ENCODE peak calls at places on chromosomes 16 and 17, in eight cellular contexts. One of them, this sample, is unnamed.

GRCh38 chr17:31387438-31387837 is 4.0 kb upstream of the RAB11FIP4 start:
- DNase-seq in effector CD4-positive, alpha-beta T cell: no peak
- DNase-seq in stimulated activated CD4-positive, alpha-beta T cell treated with anti-CD3 and anti-CD28 coated beads, Interleukin-12 subunit alpha, Interleukin-12 subunit beta, amount 100 ng/mL, for 4 hours: no peak
- DNase-seq in ureter: peak
- DNase-seq in DMS153: no peak
- DNase-seq in T-helper 1 cell: no peak
- DNase-seq in gastrocnemius medialis: no peak
- DNase-seq in COR-L47: no peak
- DNase-seq in this sample: no peak

GRCh38 chr17:39152134-39152884 is 872 bp upstream of the PLXDC1 start:
- DNase-seq in effector CD4-positive, alpha-beta T cell: peak
- DNase-seq in stimulated activated CD4-positive, alpha-beta T cell treated with anti-CD3 and anti-CD28 coated beads, Interleukin-12 subunit alpha, Interleukin-12 subunit beta, amount 100 ng/mL, for 4 hours: no peak
- DNase-seq in ureter: no peak
- DNase-seq in DMS153: no peak
- DNase-seq in T-helper 1 cell: no peak
- DNase-seq in gastrocnemius medialis: no peak
- DNase-seq in COR-L47: no peak
- DNase-seq in this sample: no peak

GRCh38 chr16:70777496-70777895 is 23.5 kb downstream of the VAC14 start:
- DNase-seq in effector CD4-positive, alpha-beta T cell: no peak
- DNase-seq in stimulated activated CD4-positive, alpha-beta T cell treated with anti-CD3 and anti-CD28 coated beads, Interleukin-12 subunit alpha, Interleukin-12 subunit beta, amount 100 ng/mL, for 4 hours: no peak
- DNase-seq in ureter: no peak
- DNase-seq in DMS153: no peak
- DNase-seq in T-helper 1 cell: no peak
- DNase-seq in gastrocnemius medialis: no peak
- DNase-seq in COR-L47: no peak
- DNase-seq in this sample: no peak

GRCh38 chr16:88719267-88719932 is 13.1 kb downstream of the CTU2 start:
- DNase-seq in effector CD4-positive, alpha-beta T cell: no peak
- DNase-seq in stimulated activated CD4-positive, alpha-beta T cell treated with anti-CD3 and anti-CD28 coated beads, Interleukin-12 subunit alpha, Interleukin-12 subunit beta, amount 100 ng/mL, for 4 hours: no peak
- DNase-seq in ureter: no peak
- DNase-seq in DMS153: no peak
- DNase-seq in T-helper 1 cell: no peak
- DNase-seq in gastrocnemius medialis: no peak
- DNase-seq in COR-L47: no peak
- DNase-seq in this sample: peak

GRCh38 chr16:65681406-65681805 is 559.5 kb upstream of the CDH11 start:
- DNase-seq in effector CD4-positive, alpha-beta T cell: no peak
- DNase-seq in stimulated activated CD4-positive, alpha-beta T cell treated with anti-CD3 and anti-CD28 coated beads, Interleukin-12 subunit alpha, Interleukin-12 subunit beta, amount 100 ng/mL, for 4 hours: no peak
- DNase-seq in ureter: no peak
- DNase-seq in DMS153: no peak
- DNase-seq in T-helper 1 cell: no peak
- DNase-seq in gastrocnemius medialis: no peak
- DNase-seq in COR-L47: no peak
- DNase-seq in this sample: no peak

GRCh38 chr17:332558-333322 is 19.9 kb downstream of the RPH3AL start:
- DNase-seq in effector CD4-positive, alpha-beta T cell: no peak
- DNase-seq in stimulated activated CD4-positive, alpha-beta T cell treated with anti-CD3 and anti-CD28 coated beads, Interleukin-12 subunit alpha, Interleukin-12 subunit beta, amount 100 ng/mL, for 4 hours: no peak
- DNase-seq in ureter: no peak
- DNase-seq in DMS153: no peak
- DNase-seq in T-helper 1 cell: no peak
- DNase-seq in gastrocnemius medialis: peak
- DNase-seq in COR-L47: no peak
- DNase-seq in this sample: no peak

GRCh38 chr16:15891508-15891907 is 3.1 kb upstream of the CEP20 start:
- DNase-seq in effector CD4-positive, alpha-beta T cell: no peak
- DNase-seq in stimulated activated CD4-positive, alpha-beta T cell treated with anti-CD3 and anti-CD28 coated beads, Interleukin-12 subunit alpha, Interleukin-12 subunit beta, amount 100 ng/mL, for 4 hours: no peak
- DNase-seq in ureter: no peak
- DNase-seq in DMS153: no peak
- DNase-seq in T-helper 1 cell: no peak
- DNase-seq in gastrocnemius medialis: no peak
- DNase-seq in COR-L47: no peak
- DNase-seq in this sample: no peak

GRCh38 chr17:73156166-73156840 is 8.5 kb upstream of the SSTR2 start:
- DNase-seq in effector CD4-positive, alpha-beta T cell: peak
- DNase-seq in stimulated activated CD4-positive, alpha-beta T cell treated with anti-CD3 and anti-CD28 coated beads, Interleukin-12 subunit alpha, Interleukin-12 subunit beta, amount 100 ng/mL, for 4 hours: peak
- DNase-seq in ureter: peak
- DNase-seq in DMS153: peak
- DNase-seq in T-helper 1 cell: peak
- DNase-seq in gastrocnemius medialis: peak
- DNase-seq in COR-L47: no peak
- DNase-seq in this sample: peak

GRCh38 chr17:65041518-65041917 is 15.0 kb downstream of the GNA13 start:
- DNase-seq in effector CD4-positive, alpha-beta T cell: no peak
- DNase-seq in stimulated activated CD4-positive, alpha-beta T cell treated with anti-CD3 and anti-CD28 coated beads, Interleukin-12 subunit alpha, Interleukin-12 subunit beta, amount 100 ng/mL, for 4 hours: no peak
- DNase-seq in ureter: no peak
- DNase-seq in DMS153: no peak
- DNase-seq in T-helper 1 cell: peak
- DNase-seq in gastrocnemius medialis: no peak
- DNase-seq in COR-L47: no peak
- DNase-seq in this sample: no peak

GRCh38 chr17:61380217-61380835 is 19.3 kb upstream of the TBX2 start:
- DNase-seq in effector CD4-positive, alpha-beta T cell: no peak
- DNase-seq in stimulated activated CD4-positive, alpha-beta T cell treated with anti-CD3 and anti-CD28 coated beads, Interleukin-12 subunit alpha, Interleukin-12 subunit beta, amount 100 ng/mL, for 4 hours: no peak
- DNase-seq in ureter: no peak
- DNase-seq in DMS153: no peak
- DNase-seq in T-helper 1 cell: no peak
- DNase-seq in gastrocnemius medialis: no peak
- DNase-seq in COR-L47: no peak
- DNase-seq in this sample: no peak

GRCh38 chr16:2208772-2209171 is 1.9 kb downstream of the BRICD5 start:
- DNase-seq in effector CD4-positive, alpha-beta T cell: no peak
- DNase-seq in stimulated activated CD4-positive, alpha-beta T cell treated with anti-CD3 and anti-CD28 coated beads, Interleukin-12 subunit alpha, Interleukin-12 subunit beta, amount 100 ng/mL, for 4 hours: no peak
- DNase-seq in ureter: no peak
- DNase-seq in DMS153: no peak
- DNase-seq in T-helper 1 cell: no peak
- DNase-seq in gastrocnemius medialis: no peak
- DNase-seq in COR-L47: no peak
- DNase-seq in this sample: no peak

GRCh38 chr16:6956511-6956910 is 376.1 kb upstream of the RBFOX1 start:
- DNase-seq in effector CD4-positive, alpha-beta T cell: no peak
- DNase-seq in stimulated activated CD4-positive, alpha-beta T cell treated with anti-CD3 and anti-CD28 coated beads, Interleukin-12 subunit alpha, Interleukin-12 subunit beta, amount 100 ng/mL, for 4 hours: no peak
- DNase-seq in ureter: no peak
- DNase-seq in DMS153: no peak
- DNase-seq in T-helper 1 cell: no peak
- DNase-seq in gastrocnemius medialis: no peak
- DNase-seq in COR-L47: no peak
- DNase-seq in this sample: no peak

GRCh38 chr17:77959926-77960521 is 1.5 kb downstream of the TNRC6C start:
- DNase-seq in effector CD4-positive, alpha-beta T cell: peak
- DNase-seq in stimulated activated CD4-positive, alpha-beta T cell treated with anti-CD3 and anti-CD28 coated beads, Interleukin-12 subunit alpha, Interleukin-12 subunit beta, amount 100 ng/mL, for 4 hours: peak
- DNase-seq in ureter: no peak
- DNase-seq in DMS153: peak
- DNase-seq in T-helper 1 cell: peak
- DNase-seq in gastrocnemius medialis: no peak
- DNase-seq in COR-L47: no peak
- DNase-seq in this sample: peak

GRCh38 chr17:57142925-57143324 is 57.9 kb downstream of the AKAP1 start:
- DNase-seq in effector CD4-positive, alpha-beta T cell: no peak
- DNase-seq in stimulated activated CD4-positive, alpha-beta T cell treated with anti-CD3 and anti-CD28 coated beads, Interleukin-12 subunit alpha, Interleukin-12 subunit beta, amount 100 ng/mL, for 4 hours: no peak
- DNase-seq in ureter: no peak
- DNase-seq in DMS153: no peak
- DNase-seq in T-helper 1 cell: no peak
- DNase-seq in gastrocnemius medialis: no peak
- DNase-seq in COR-L47: no peak
- DNase-seq in this sample: no peak

GRCh38 chr17:57166803-57167202 is 81.8 kb downstream of the AKAP1 start:
- DNase-seq in effector CD4-positive, alpha-beta T cell: no peak
- DNase-seq in stimulated activated CD4-positive, alpha-beta T cell treated with anti-CD3 and anti-CD28 coated beads, Interleukin-12 subunit alpha, Interleukin-12 subunit beta, amount 100 ng/mL, for 4 hours: no peak
- DNase-seq in ureter: no peak
- DNase-seq in DMS153: no peak
- DNase-seq in T-helper 1 cell: no peak
- DNase-seq in gastrocnemius medialis: no peak
- DNase-seq in COR-L47: no peak
- DNase-seq in this sample: no peak

GRCh38 chr17:9285602-9286001 is 264.3 kb downstream of the NTN1 start:
- DNase-seq in effector CD4-positive, alpha-beta T cell: no peak
- DNase-seq in stimulated activated CD4-positive, alpha-beta T cell treated with anti-CD3 and anti-CD28 coated beads, Interleukin-12 subunit alpha, Interleukin-12 subunit beta, amount 100 ng/mL, for 4 hours: no peak
- DNase-seq in ureter: no peak
- DNase-seq in DMS153: no peak
- DNase-seq in T-helper 1 cell: no peak
- DNase-seq in gastrocnemius medialis: no peak
- DNase-seq in COR-L47: no peak
- DNase-seq in this sample: no peak

GRCh38 chr17:40901981-40902862 is 17.2 kb upstream of the KRT20 start:
- DNase-seq in effector CD4-positive, alpha-beta T cell: no peak
- DNase-seq in stimulated activated CD4-positive, alpha-beta T cell treated with anti-CD3 and anti-CD28 coated beads, Interleukin-12 subunit alpha, Interleukin-12 subunit beta, amount 100 ng/mL, for 4 hours: no peak
- DNase-seq in ureter: no peak
- DNase-seq in DMS153: peak
- DNase-seq in T-helper 1 cell: no peak
- DNase-seq in gastrocnemius medialis: no peak
- DNase-seq in COR-L47: peak
- DNase-seq in this sample: peak

GRCh38 chr17:73625006-73625405 is 19.2 kb downstream of the SDK2 start:
- DNase-seq in effector CD4-positive, alpha-beta T cell: no peak
- DNase-seq in stimulated activated CD4-positive, alpha-beta T cell treated with anti-CD3 and anti-CD28 coated beads, Interleukin-12 subunit alpha, Interleukin-12 subunit beta, amount 100 ng/mL, for 4 hours: no peak
- DNase-seq in ureter: no peak
- DNase-seq in DMS153: no peak
- DNase-seq in T-helper 1 cell: no peak
- DNase-seq in gastrocnemius medialis: no peak
- DNase-seq in COR-L47: no peak
- DNase-seq in this sample: no peak

GRCh38 chr17:78379134-78379497 is 667 bp downstream of the PGS1 start:
- DNase-seq in effector CD4-positive, alpha-beta T cell: no peak
- DNase-seq in stimulated activated CD4-positive, alpha-beta T cell treated with anti-CD3 and anti-CD28 coated beads, Interleukin-12 subunit alpha, Interleukin-12 subunit beta, amount 100 ng/mL, for 4 hours: no peak
- DNase-seq in ureter: no peak
- DNase-seq in DMS153: no peak
- DNase-seq in T-helper 1 cell: peak
- DNase-seq in gastrocnemius medialis: no peak
- DNase-seq in COR-L47: no peak
- DNase-seq in this sample: no peak

GRCh38 chr16:66264311-66265105 is 102.0 kb upstream of the CDH5 start:
- DNase-seq in effector CD4-positive, alpha-beta T cell: no peak
- DNase-seq in stimulated activated CD4-positive, alpha-beta T cell treated with anti-CD3 and anti-CD28 coated beads, Interleukin-12 subunit alpha, Interleukin-12 subunit beta, amount 100 ng/mL, for 4 hours: no peak
- DNase-seq in ureter: no peak
- DNase-seq in DMS153: no peak
- DNase-seq in T-helper 1 cell: no peak
- DNase-seq in gastrocnemius medialis: no peak
- DNase-seq in COR-L47: no peak
- DNase-seq in this sample: no peak

GRCh38 chr17:1724869-1725641 is 551 bp downstream of the WDR81 start:
- DNase-seq in effector CD4-positive, alpha-beta T cell: no peak
- DNase-seq in stimulated activated CD4-positive, alpha-beta T cell treated with anti-CD3 and anti-CD28 coated beads, Interleukin-12 subunit alpha, Interleukin-12 subunit beta, amount 100 ng/mL, for 4 hours: no peak
- DNase-seq in ureter: peak
- DNase-seq in DMS153: no peak
- DNase-seq in T-helper 1 cell: no peak
- DNase-seq in gastrocnemius medialis: peak
- DNase-seq in COR-L47: no peak
- DNase-seq in this sample: no peak

GRCh38 chr17:81380682-81381518 is 14.4 kb upstream of the BAHCC1 start:
- DNase-seq in effector CD4-positive, alpha-beta T cell: no peak
- DNase-seq in stimulated activated CD4-positive, alpha-beta T cell treated with anti-CD3 and anti-CD28 coated beads, Interleukin-12 subunit alpha, Interleukin-12 subunit beta, amount 100 ng/mL, for 4 hours: no peak
- DNase-seq in ureter: no peak
- DNase-seq in DMS153: no peak
- DNase-seq in T-helper 1 cell: no peak
- DNase-seq in gastrocnemius medialis: no peak
- DNase-seq in COR-L47: no peak
- DNase-seq in this sample: no peak

GRCh38 chr16:14098081-14098480 is 27.0 kb downstream of the MRTFB start:
- DNase-seq in effector CD4-positive, alpha-beta T cell: no peak
- DNase-seq in stimulated activated CD4-positive, alpha-beta T cell treated with anti-CD3 and anti-CD28 coated beads, Interleukin-12 subunit alpha, Interleukin-12 subunit beta, amount 100 ng/mL, for 4 hours: no peak
- DNase-seq in ureter: no peak
- DNase-seq in DMS153: no peak
- DNase-seq in T-helper 1 cell: no peak
- DNase-seq in gastrocnemius medialis: no peak
- DNase-seq in COR-L47: no peak
- DNase-seq in this sample: no peak